ENCODE peak calls at places on chromosomes 16 and 17, in seven cellular contexts. One of them, this sample, is unnamed.

GRCh38 chr16:27547134-27547533 is 2.6 kb downstream of the GTF3C1 start:
- DNase-seq in HAP-1: no peak
- DNase-seq in GM04503: no peak
- DNase-seq in breast epithelium: no peak
- DNase-seq in CD4-positive, alpha-beta memory T cell: no peak
- DNase-seq in NCI-H748 treated with DMSO at 0.1 percent for 48 hours: no peak
- DNase-seq in iPS-NIHi11: no peak
- DNase-seq in this sample: no peak

GRCh38 chr16:81210807-81211206 is 27.7 kb upstream of the BCO1 start:
- DNase-seq in GM04503: no peak
- DNase-seq in HAP-1: no peak
- DNase-seq in CD4-positive, alpha-beta memory T cell: no peak
- DNase-seq in iPS-NIHi11: no peak
- DNase-seq in breast epithelium: no peak
- DNase-seq in NCI-H748 treated with DMSO at 0.1 percent for 48 hours: no peak
- DNase-seq in this sample: no peak

GRCh38 chr17:81242421-81243332 is 3.6 kb downstream of the NDUFAF8 start:
- DNase-seq in CD4-positive, alpha-beta memory T cell: no peak
- DNase-seq in NCI-H748 treated with DMSO at 0.1 percent for 48 hours: no peak
- DNase-seq in iPS-NIHi11: peak; percentile 20
- DNase-seq in GM04503: no peak
- DNase-seq in HAP-1: no peak
- DNase-seq in breast epithelium: no peak
- DNase-seq in this sample: no peak

GRCh38 chr16:66324785-66325184 is 41.7 kb upstream of the CDH5 start:
- DNase-seq in GM04503: no peak
- DNase-seq in NCI-H748 treated with DMSO at 0.1 percent for 48 hours: no peak
- DNase-seq in breast epithelium: no peak
- DNase-seq in HAP-1: no peak
- DNase-seq in iPS-NIHi11: peak; percentile 78
- DNase-seq in CD4-positive, alpha-beta memory T cell: no peak
- DNase-seq in this sample: peak; percentile 72

GRCh38 chr17:50240876-50241275 is 33.4 kb upstream of the TMEM92 start:
- DNase-seq in HAP-1: no peak
- DNase-seq in iPS-NIHi11: no peak
- DNase-seq in CD4-positive, alpha-beta memory T cell: no peak
- DNase-seq in NCI-H748 treated with DMSO at 0.1 percent for 48 hours: no peak
- DNase-seq in GM04503: no peak
- DNase-seq in breast epithelium: no peak
- DNase-seq in this sample: no peak

GRCh38 chr17:7914771-7915610 is 1.1 kb downstream of the RNF227 start:
- DNase-seq in HAP-1: no peak
- DNase-seq in CD4-positive, alpha-beta memory T cell: no peak
- DNase-seq in NCI-H748 treated with DMSO at 0.1 percent for 48 hours: peak; percentile 58
- DNase-seq in breast epithelium: no peak
- DNase-seq in GM04503: no peak
- DNase-seq in iPS-NIHi11: no peak
- DNase-seq in this sample: no peak

GRCh38 chr17:42249681-42250446 is 26.3 kb downstream of the STAT5B start:
- DNase-seq in CD4-positive, alpha-beta memory T cell: peak; percentile 79
- DNase-seq in breast epithelium: no peak
- DNase-seq in GM04503: no peak
- DNase-seq in HAP-1: no peak
- DNase-seq in NCI-H748 treated with DMSO at 0.1 percent for 48 hours: no peak
- DNase-seq in iPS-NIHi11: no peak
- DNase-seq in this sample: no peak

GRCh38 chr17:17570207-17570797 is 21.2 kb downstream of the PEMT start:
- DNase-seq in HAP-1: no peak
- DNase-seq in CD4-positive, alpha-beta memory T cell: no peak
- DNase-seq in breast epithelium: no peak
- DNase-seq in NCI-H748 treated with DMSO at 0.1 percent for 48 hours: peak; percentile 51
- DNase-seq in GM04503: no peak
- DNase-seq in iPS-NIHi11: peak; percentile 70
- DNase-seq in this sample: peak; percentile 58

GRCh38 chr17:63950940-63951907 is 19.1 kb upstream of the CD79B start:
- DNase-seq in GM04503: no peak
- DNase-seq in HAP-1: no peak
- DNase-seq in breast epithelium: no peak
- DNase-seq in CD4-positive, alpha-beta memory T cell: peak; percentile 33
- DNase-seq in NCI-H748 treated with DMSO at 0.1 percent for 48 hours: no peak
- DNase-seq in iPS-NIHi11: peak; percentile 81
- DNase-seq in this sample: peak; percentile 74

This sample was measured in GM23338.